ENCODE peak calls at places on chromosome 15, in five cellular contexts. One of them, this sample, is unnamed.

GRCh38 chr15:42576776-42577175 is 1.4 kb downstream of the STARD9 start:
- DNase-seq in NB4: no peak
- DNase-seq in mucosa of descending colon: no peak
- DNase-seq in neural progenitor cell: no peak
- DNase-seq in fibroblast of lung: no peak
- DNase-seq in this sample: no peak

GRCh38 chr15:74202461-74203401 is at the start of gene STRA6:
- DNase-seq in NB4: peak
- DNase-seq in mucosa of descending colon: no peak
- DNase-seq in neural progenitor cell: peak
- DNase-seq in fibroblast of lung: peak
- DNase-seq in this sample: peak

GRCh38 chr15:63444607-63445006 is 59.8 kb upstream of the USP3 start:
- DNase-seq in NB4: no peak
- DNase-seq in mucosa of descending colon: no peak
- DNase-seq in neural progenitor cell: no peak
- DNase-seq in fibroblast of lung: no peak
- DNase-seq in this sample: no peak

GRCh38 chr15:38252481-38253311 is at the start of gene SPRED1:
- DNase-seq in NB4: peak
- DNase-seq in mucosa of descending colon: peak
- DNase-seq in neural progenitor cell: peak
- DNase-seq in fibroblast of lung: peak
- DNase-seq in this sample: peak

GRCh38 chr15:75452364-75452967 is 976 bp upstream of the SIN3A start:
- DNase-seq in NB4: peak
- DNase-seq in mucosa of descending colon: peak
- DNase-seq in neural progenitor cell: peak
- DNase-seq in fibroblast of lung: peak
- DNase-seq in this sample: peak

GRCh38 chr15:68228143-68228970 is 1.2 kb downstream of the CLN6 start:
- DNase-seq in NB4: peak
- DNase-seq in mucosa of descending colon: no peak
- DNase-seq in neural progenitor cell: no peak
- DNase-seq in fibroblast of lung: peak
- DNase-seq in this sample: no peak

GRCh38 chr15:70323111-70323851 is 225.6 kb upstream of the TLE3 start:
- DNase-seq in NB4: peak
- DNase-seq in mucosa of descending colon: no peak
- DNase-seq in neural progenitor cell: peak
- DNase-seq in fibroblast of lung: peak
- DNase-seq in this sample: no peak

GRCh38 chr15:29756358-29757267 is 65.7 kb downstream of the TJP1 start:
- DNase-seq in NB4: no peak
- DNase-seq in mucosa of descending colon: no peak
- DNase-seq in neural progenitor cell: no peak
- DNase-seq in fibroblast of lung: no peak
- DNase-seq in this sample: no peak

GRCh38 chr15:34275154-34275553 is 50.3 kb downstream of the EMC4 start:
- DNase-seq in NB4: no peak
- DNase-seq in mucosa of descending colon: no peak
- DNase-seq in neural progenitor cell: no peak
- DNase-seq in fibroblast of lung: peak
- DNase-seq in this sample: no peak

DNA sequence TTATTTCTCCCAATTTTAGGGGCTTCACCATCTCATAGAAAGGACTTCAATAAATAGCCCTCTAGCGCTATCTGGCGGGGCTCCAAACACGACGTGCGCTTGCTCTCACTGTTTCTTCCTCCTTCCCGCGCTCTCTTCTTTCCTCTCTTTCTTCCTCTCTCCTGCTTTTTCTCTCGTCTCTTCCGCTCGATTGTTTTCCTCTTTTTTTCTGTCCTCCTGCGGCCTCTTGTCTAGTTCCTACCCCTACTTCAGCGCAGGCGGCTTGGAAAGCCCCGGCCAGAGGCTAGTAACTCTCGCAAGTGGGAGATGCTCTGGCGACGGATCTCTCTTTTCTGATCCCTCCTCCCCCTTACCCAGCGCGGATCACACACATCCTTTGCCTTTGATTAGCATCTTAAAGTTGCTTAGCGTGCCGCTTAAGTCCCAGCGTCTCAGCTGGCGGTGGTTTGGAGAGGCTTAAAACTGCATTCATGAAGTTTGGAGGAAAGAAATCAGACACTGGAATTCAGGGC is 6.2 kb upstream of the MEIS2 start:
- DNase-seq in NB4: peak
- DNase-seq in mucosa of descending colon: no peak
- DNase-seq in neural progenitor cell: peak
- DNase-seq in fibroblast of lung: peak
- DNase-seq in this sample: peak
- TF ChIP-seq CTCF in NB4: peak
- TF ChIP-seq CTCF in mucosa of descending colon: no peak
- TF ChIP-seq CTCF in neural progenitor cell: peak
- TF ChIP-seq CTCF in fibroblast of lung: no peak
- TF ChIP-seq CTCF in this sample: peak

GRCh38 chr15:82677720-82678323 is 30.7 kb upstream of the CPEB1 start:
- DNase-seq in NB4: no peak
- DNase-seq in mucosa of descending colon: no peak
- DNase-seq in neural progenitor cell: no peak
- DNase-seq in fibroblast of lung: no peak
- DNase-seq in this sample: no peak
- TF ChIP-seq CTCF in NB4: no peak
- TF ChIP-seq CTCF in mucosa of descending colon: no peak
- TF ChIP-seq CTCF in neural progenitor cell: no peak
- TF ChIP-seq CTCF in fibroblast of lung: no peak
- TF ChIP-seq CTCF in this sample: no peak

DNA sequence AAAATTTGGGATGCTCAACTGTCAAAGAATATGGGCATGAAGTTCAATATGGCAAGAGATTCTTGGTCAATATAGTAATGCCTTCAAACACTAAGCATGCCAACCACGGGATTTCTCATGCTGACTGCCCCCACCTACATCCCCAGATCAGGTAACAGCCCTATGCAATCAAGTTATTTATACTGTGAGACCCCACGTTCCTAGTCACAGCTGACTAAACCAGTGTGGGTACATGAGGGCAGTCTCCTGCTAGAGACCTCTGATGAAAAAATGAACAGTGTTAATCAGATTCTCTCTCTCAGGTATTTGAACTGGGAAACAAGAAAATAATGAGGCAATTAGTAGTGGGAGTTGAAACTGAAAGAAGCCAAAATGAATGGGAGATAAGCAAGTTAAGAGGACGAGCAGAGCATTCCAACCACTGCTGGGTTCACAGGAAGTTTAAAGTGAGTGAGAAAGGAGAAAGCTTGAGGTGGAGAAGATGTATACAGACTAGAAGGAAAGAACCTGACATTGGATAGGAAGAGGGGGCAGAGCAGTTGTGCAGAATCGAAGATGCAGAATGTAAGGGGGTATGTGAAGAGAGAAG is 98.5 kb upstream of the MYO5C start:
- DNase-seq in NB4: no peak
- DNase-seq in mucosa of descending colon: no peak
- DNase-seq in neural progenitor cell: no peak
- DNase-seq in fibroblast of lung: peak
- DNase-seq in this sample: no peak
- TF ChIP-seq CTCF in NB4: no peak
- TF ChIP-seq CTCF in mucosa of descending colon: no peak
- TF ChIP-seq CTCF in neural progenitor cell: no peak
- TF ChIP-seq CTCF in fibroblast of lung: no peak
- TF ChIP-seq CTCF in this sample: no peak

GRCh38 chr15:100665570-100665969 is 63.2 kb downstream of the ASB7 start:
- DNase-seq in NB4: no peak
- DNase-seq in mucosa of descending colon: no peak
- DNase-seq in neural progenitor cell: no peak
- DNase-seq in fibroblast of lung: no peak
- DNase-seq in this sample: no peak

GRCh38 chr15:100663550-100664335 is 61.4 kb downstream of the ASB7 start:
- DNase-seq in NB4: no peak
- DNase-seq in mucosa of descending colon: no peak
- DNase-seq in neural progenitor cell: no peak
- DNase-seq in fibroblast of lung: peak
- DNase-seq in this sample: no peak

GRCh38 chr15:100658895-100659294 is 56.5 kb downstream of the ASB7 start:
- DNase-seq in NB4: peak
- DNase-seq in mucosa of descending colon: no peak
- DNase-seq in neural progenitor cell: no peak
- DNase-seq in fibroblast of lung: no peak
- DNase-seq in this sample: no peak

GRCh38 chr15:100661161-100661560 is 58.8 kb downstream of the ASB7 start:
- DNase-seq in NB4: no peak
- DNase-seq in mucosa of descending colon: no peak
- DNase-seq in neural progenitor cell: no peak
- DNase-seq in fibroblast of lung: no peak
- DNase-seq in this sample: no peak

DNA sequence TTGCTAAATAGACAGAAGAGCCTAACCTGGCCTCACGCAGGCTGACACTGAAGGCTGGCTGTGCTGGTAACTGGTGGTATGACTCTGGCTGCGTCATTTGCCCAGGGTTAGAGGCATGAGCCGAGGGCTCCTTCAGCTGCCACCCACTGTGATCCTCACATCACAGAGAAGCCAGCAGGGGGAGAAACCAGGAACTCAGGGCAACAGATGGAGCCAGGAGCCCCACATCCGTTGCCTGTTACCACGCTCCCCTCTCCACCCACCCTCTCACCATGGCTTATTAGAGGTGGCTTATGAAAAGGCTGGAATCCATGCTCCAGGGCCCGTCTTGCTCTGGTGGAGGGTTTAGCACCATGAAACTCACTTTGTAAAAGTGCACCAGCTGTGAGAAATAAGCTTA is 60.7 kb downstream of the ASB7 start:
- DNase-seq in NB4: peak
- DNase-seq in mucosa of descending colon: no peak
- DNase-seq in neural progenitor cell: peak
- DNase-seq in fibroblast of lung: peak
- DNase-seq in this sample: peak
- TF ChIP-seq CTCF in NB4: peak
- TF ChIP-seq CTCF in mucosa of descending colon: no peak
- TF ChIP-seq CTCF in neural progenitor cell: peak
- TF ChIP-seq CTCF in fibroblast of lung: no peak
- TF ChIP-seq CTCF in this sample: no peak

GRCh38 chr15:30992465-30992864 is 1.0 kb upstream of the MTMR10 start:
- DNase-seq in NB4: peak
- DNase-seq in mucosa of descending colon: peak
- DNase-seq in neural progenitor cell: no peak
- DNase-seq in fibroblast of lung: no peak
- DNase-seq in this sample: no peak

GRCh38 chr15:30992073-30992363 is 590 bp upstream of the MTMR10 start:
- DNase-seq in NB4: no peak
- DNase-seq in mucosa of descending colon: no peak
- DNase-seq in neural progenitor cell: no peak
- DNase-seq in fibroblast of lung: no peak
- DNase-seq in this sample: no peak

GRCh38 chr15:30990451-30991300 is 752 bp downstream of the MTMR10 start:
- DNase-seq in NB4: peak
- DNase-seq in mucosa of descending colon: no peak
- DNase-seq in neural progenitor cell: peak
- DNase-seq in fibroblast of lung: peak
- DNase-seq in this sample: no peak

GRCh38 chr15:30990036-30990435 is 1.4 kb downstream of the MTMR10 start:
- DNase-seq in NB4: peak
- DNase-seq in mucosa of descending colon: no peak
- DNase-seq in neural progenitor cell: no peak
- DNase-seq in fibroblast of lung: no peak
- DNase-seq in this sample: no peak

GRCh38 chr15:30991301-30992072 is at the start of gene MTMR10:
- DNase-seq in NB4: peak
- DNase-seq in mucosa of descending colon: peak
- DNase-seq in neural progenitor cell: peak
- DNase-seq in fibroblast of lung: peak
- DNase-seq in this sample: peak
- TF ChIP-seq CTCF in NB4: no peak
- TF ChIP-seq CTCF in mucosa of descending colon: no peak
- TF ChIP-seq CTCF in neural progenitor cell: peak
- TF ChIP-seq CTCF in fibroblast of lung: peak
- TF ChIP-seq CTCF in this sample: no peak

DNA sequence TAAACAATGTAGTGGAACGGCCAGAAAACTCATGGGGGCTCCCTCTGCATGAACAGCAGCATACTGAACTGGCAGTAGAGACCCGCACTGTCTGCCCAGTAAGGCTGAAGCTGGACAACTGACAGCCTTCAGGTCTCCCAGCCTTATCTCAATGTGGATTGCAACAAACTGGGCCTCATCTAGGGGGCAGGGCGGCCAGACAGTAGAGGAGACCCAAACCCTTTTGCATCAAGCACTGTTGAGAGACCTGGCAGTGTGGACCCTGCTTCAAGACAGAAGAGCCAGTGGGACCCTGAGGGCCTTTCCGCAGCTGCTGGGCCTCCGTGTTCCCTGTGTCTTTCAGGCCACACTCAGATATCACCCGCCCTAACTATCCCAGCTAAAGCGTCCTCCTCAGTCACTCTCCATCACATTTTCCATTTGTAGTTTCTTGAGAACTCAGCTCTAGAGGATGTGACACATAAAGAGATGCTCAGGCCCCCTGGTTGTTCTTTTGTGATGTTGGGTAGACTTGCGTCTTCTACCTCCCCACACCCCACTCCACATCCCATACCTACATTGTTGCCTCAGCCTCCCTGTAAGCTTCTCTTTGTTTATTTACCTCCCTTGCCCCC is 181.1 kb upstream of the NR2E3 start:
- DNase-seq in NB4: no peak
- DNase-seq in mucosa of descending colon: no peak
- DNase-seq in neural progenitor cell: no peak
- DNase-seq in fibroblast of lung: no peak
- DNase-seq in this sample: no peak
- TF ChIP-seq CTCF in NB4: no peak
- TF ChIP-seq CTCF in mucosa of descending colon: no peak
- TF ChIP-seq CTCF in neural progenitor cell: no peak
- TF ChIP-seq CTCF in fibroblast of lung: no peak
- TF ChIP-seq CTCF in this sample: no peak

GRCh38 chr15:98923159-98923558 is 84.4 kb downstream of the PGPEP1L start:
- DNase-seq in NB4: no peak
- DNase-seq in mucosa of descending colon: no peak
- DNase-seq in neural progenitor cell: no peak
- DNase-seq in fibroblast of lung: no peak
- DNase-seq in this sample: no peak
- TF ChIP-seq CTCF in NB4: no peak
- TF ChIP-seq CTCF in mucosa of descending colon: no peak
- TF ChIP-seq CTCF in neural progenitor cell: no peak
- TF ChIP-seq CTCF in fibroblast of lung: no peak
- TF ChIP-seq CTCF in this sample: no peak

GRCh38 chr15:72800819-72801481 is 17.4 kb upstream of the ADPGK start:
- DNase-seq in NB4: no peak
- DNase-seq in mucosa of descending colon: no peak
- DNase-seq in neural progenitor cell: no peak
- DNase-seq in fibroblast of lung: peak
- DNase-seq in this sample: no peak

GRCh38 chr15:72797834-72798233 is 14.3 kb upstream of the ADPGK start:
- DNase-seq in NB4: no peak
- DNase-seq in mucosa of descending colon: no peak
- DNase-seq in neural progenitor cell: no peak
- DNase-seq in fibroblast of lung: no peak
- DNase-seq in this sample: no peak

GRCh38 chr15:72797338-72797689 is 13.8 kb upstream of the ADPGK start:
- DNase-seq in NB4: no peak
- DNase-seq in mucosa of descending colon: no peak
- DNase-seq in neural progenitor cell: no peak
- DNase-seq in fibroblast of lung: no peak
- DNase-seq in this sample: no peak

GRCh38 chr15:72796210-72796514 is 12.6 kb upstream of the ADPGK start:
- DNase-seq in NB4: peak
- DNase-seq in mucosa of descending colon: no peak
- DNase-seq in neural progenitor cell: no peak
- DNase-seq in fibroblast of lung: peak
- DNase-seq in this sample: no peak

GRCh38 chr15:72796515-72797337 is 13.2 kb upstream of the ADPGK start:
- DNase-seq in NB4: peak
- DNase-seq in mucosa of descending colon: peak
- DNase-seq in neural progenitor cell: peak
- DNase-seq in fibroblast of lung: peak
- DNase-seq in this sample: peak
- TF ChIP-seq CTCF in NB4: peak
- TF ChIP-seq CTCF in mucosa of descending colon: peak
- TF ChIP-seq CTCF in neural progenitor cell: peak
- TF ChIP-seq CTCF in fibroblast of lung: peak
- TF ChIP-seq CTCF in this sample: peak

This sample was measured in endothelial cell.